ENCODE peak calls at places on chromosomes 3 and 15, in five cellular contexts. One of them, this sample, is unnamed.

GRCh38 chr3:15638891-15639262 is 37.3 kb downstream of the BTD start:
- DNase-seq in naive thymus-derived CD4-positive, alpha-beta T cell: no peak
- DNase-seq in A549: no peak
- DNase-seq in fibroblast of lung: peak; percentile 60
- DNase-seq in stimulated activated effector memory CD8-positive, alpha-beta T cell treated with anti-CD3 and anti-CD28 coated beads, Interleukin-12 subunit alpha, Interleukin-12 subunit beta, amount 100 ng/mL, for 72 hours: no peak
- DNase-seq in this sample: no peak

GRCh38 chr3:144777941-144778340 is 806.3 kb downstream of the DIPK2A start:
- DNase-seq in naive thymus-derived CD4-positive, alpha-beta T cell: no peak
- DNase-seq in A549: no peak
- DNase-seq in fibroblast of lung: no peak
- DNase-seq in stimulated activated effector memory CD8-positive, alpha-beta T cell treated with anti-CD3 and anti-CD28 coated beads, Interleukin-12 subunit alpha, Interleukin-12 subunit beta, amount 100 ng/mL, for 72 hours: no peak
- DNase-seq in this sample: no peak

GRCh38 chr3:60250210-60250609 is 1001.0 kb downstream of the FHIT start:
- DNase-seq in naive thymus-derived CD4-positive, alpha-beta T cell: no peak
- DNase-seq in A549: no peak
- DNase-seq in fibroblast of lung: peak; percentile 18
- DNase-seq in stimulated activated effector memory CD8-positive, alpha-beta T cell treated with anti-CD3 and anti-CD28 coated beads, Interleukin-12 subunit alpha, Interleukin-12 subunit beta, amount 100 ng/mL, for 72 hours: no peak
- DNase-seq in this sample: no peak

GRCh38 chr3:9198805-9199386 is 50.5 kb downstream of the SRGAP3 start:
- DNase-seq in naive thymus-derived CD4-positive, alpha-beta T cell: no peak
- DNase-seq in A549: no peak
- DNase-seq in fibroblast of lung: peak; percentile 11
- DNase-seq in stimulated activated effector memory CD8-positive, alpha-beta T cell treated with anti-CD3 and anti-CD28 coated beads, Interleukin-12 subunit alpha, Interleukin-12 subunit beta, amount 100 ng/mL, for 72 hours: no peak
- DNase-seq in this sample: no peak

GRCh38 chr3:127585813-127586165 is 4.7 kb downstream of the TPRA1 start:
- DNase-seq in naive thymus-derived CD4-positive, alpha-beta T cell: no peak
- DNase-seq in A549: no peak
- DNase-seq in fibroblast of lung: no peak
- DNase-seq in stimulated activated effector memory CD8-positive, alpha-beta T cell treated with anti-CD3 and anti-CD28 coated beads, Interleukin-12 subunit alpha, Interleukin-12 subunit beta, amount 100 ng/mL, for 72 hours: no peak
- DNase-seq in this sample: no peak

GRCh38 chr3:189142527-189142926 is 29.2 kb upstream of the TPRG1 start:
- DNase-seq in naive thymus-derived CD4-positive, alpha-beta T cell: no peak
- DNase-seq in A549: no peak
- DNase-seq in fibroblast of lung: no peak
- DNase-seq in stimulated activated effector memory CD8-positive, alpha-beta T cell treated with anti-CD3 and anti-CD28 coated beads, Interleukin-12 subunit alpha, Interleukin-12 subunit beta, amount 100 ng/mL, for 72 hours: peak; percentile 65
- DNase-seq in this sample: peak; percentile 59

GRCh38 chr15:25181290-25182097 is 226.7 kb downstream of the SNRPN start:
- DNase-seq in naive thymus-derived CD4-positive, alpha-beta T cell: no peak
- DNase-seq in A549: no peak
- DNase-seq in fibroblast of lung: no peak
- DNase-seq in stimulated activated effector memory CD8-positive, alpha-beta T cell treated with anti-CD3 and anti-CD28 coated beads, Interleukin-12 subunit alpha, Interleukin-12 subunit beta, amount 100 ng/mL, for 72 hours: no peak
- DNase-seq in this sample: no peak

GRCh38 chr15:44545934-44546802 is 9.2 kb downstream of the EIF3J start:
- DNase-seq in naive thymus-derived CD4-positive, alpha-beta T cell: no peak
- DNase-seq in A549: no peak
- DNase-seq in fibroblast of lung: peak; percentile 36
- DNase-seq in stimulated activated effector memory CD8-positive, alpha-beta T cell treated with anti-CD3 and anti-CD28 coated beads, Interleukin-12 subunit alpha, Interleukin-12 subunit beta, amount 100 ng/mL, for 72 hours: peak; percentile 70
- DNase-seq in this sample: peak; percentile 16

GRCh38 chr15:37137221-37137620 is 36.9 kb upstream of the MEIS2 start:
- DNase-seq in naive thymus-derived CD4-positive, alpha-beta T cell: no peak
- DNase-seq in A549: no peak
- DNase-seq in fibroblast of lung: peak; percentile 22
- DNase-seq in stimulated activated effector memory CD8-positive, alpha-beta T cell treated with anti-CD3 and anti-CD28 coated beads, Interleukin-12 subunit alpha, Interleukin-12 subunit beta, amount 100 ng/mL, for 72 hours: no peak
- DNase-seq in this sample: no peak

GRCh38 chr3:137852511-137852910 is 88.4 kb downstream of the SOX14 start:
- DNase-seq in naive thymus-derived CD4-positive, alpha-beta T cell: no peak
- DNase-seq in A549: no peak
- DNase-seq in fibroblast of lung: no peak
- DNase-seq in stimulated activated effector memory CD8-positive, alpha-beta T cell treated with anti-CD3 and anti-CD28 coated beads, Interleukin-12 subunit alpha, Interleukin-12 subunit beta, amount 100 ng/mL, for 72 hours: no peak
- DNase-seq in this sample: no peak

GRCh38 chr3:116038968-116039950 is 406.0 kb downstream of the LSAMP start:
- DNase-seq in naive thymus-derived CD4-positive, alpha-beta T cell: no peak
- DNase-seq in A549: no peak
- DNase-seq in fibroblast of lung: no peak
- DNase-seq in stimulated activated effector memory CD8-positive, alpha-beta T cell treated with anti-CD3 and anti-CD28 coated beads, Interleukin-12 subunit alpha, Interleukin-12 subunit beta, amount 100 ng/mL, for 72 hours: no peak
- DNase-seq in this sample: no peak

GRCh38 chr3:64340636-64341240 is 115.5 kb upstream of the PRICKLE2 start:
- DNase-seq in naive thymus-derived CD4-positive, alpha-beta T cell: no peak
- DNase-seq in A549: no peak
- DNase-seq in fibroblast of lung: peak; percentile 95
- DNase-seq in stimulated activated effector memory CD8-positive, alpha-beta T cell treated with anti-CD3 and anti-CD28 coated beads, Interleukin-12 subunit alpha, Interleukin-12 subunit beta, amount 100 ng/mL, for 72 hours: no peak
- DNase-seq in this sample: no peak

GRCh38 chr3:149512073-149512782 is 37.7 kb downstream of the TM4SF4 start:
- DNase-seq in naive thymus-derived CD4-positive, alpha-beta T cell: no peak
- DNase-seq in A549: peak; percentile 78
- DNase-seq in fibroblast of lung: peak; percentile 52
- DNase-seq in stimulated activated effector memory CD8-positive, alpha-beta T cell treated with anti-CD3 and anti-CD28 coated beads, Interleukin-12 subunit alpha, Interleukin-12 subunit beta, amount 100 ng/mL, for 72 hours: no peak
- DNase-seq in this sample: peak; percentile 51

GRCh38 chr3:59429203-59429602 is 379.4 kb upstream of the CFAP20DC start:
- DNase-seq in naive thymus-derived CD4-positive, alpha-beta T cell: no peak
- DNase-seq in A549: no peak
- DNase-seq in fibroblast of lung: no peak
- DNase-seq in stimulated activated effector memory CD8-positive, alpha-beta T cell treated with anti-CD3 and anti-CD28 coated beads, Interleukin-12 subunit alpha, Interleukin-12 subunit beta, amount 100 ng/mL, for 72 hours: no peak
- DNase-seq in this sample: no peak

GRCh38 chr3:30475038-30475808 is 131.2 kb upstream of the TGFBR2 start:
- DNase-seq in naive thymus-derived CD4-positive, alpha-beta T cell: peak; percentile 36
- DNase-seq in A549: no peak
- DNase-seq in fibroblast of lung: peak; percentile 30
- DNase-seq in stimulated activated effector memory CD8-positive, alpha-beta T cell treated with anti-CD3 and anti-CD28 coated beads, Interleukin-12 subunit alpha, Interleukin-12 subunit beta, amount 100 ng/mL, for 72 hours: no peak
- DNase-seq in this sample: no peak

GRCh38 chr3:13378155-13378554 is 42.0 kb downstream of the NUP210 start:
- DNase-seq in naive thymus-derived CD4-positive, alpha-beta T cell: no peak
- DNase-seq in A549: no peak
- DNase-seq in fibroblast of lung: peak; percentile 22
- DNase-seq in stimulated activated effector memory CD8-positive, alpha-beta T cell treated with anti-CD3 and anti-CD28 coated beads, Interleukin-12 subunit alpha, Interleukin-12 subunit beta, amount 100 ng/mL, for 72 hours: no peak
- DNase-seq in this sample: no peak

GRCh38 chr15:63135804-63136203 is 14.1 kb downstream of the LACTB start:
- DNase-seq in naive thymus-derived CD4-positive, alpha-beta T cell: no peak
- DNase-seq in A549: peak; percentile 36
- DNase-seq in fibroblast of lung: peak; percentile 82
- DNase-seq in stimulated activated effector memory CD8-positive, alpha-beta T cell treated with anti-CD3 and anti-CD28 coated beads, Interleukin-12 subunit alpha, Interleukin-12 subunit beta, amount 100 ng/mL, for 72 hours: no peak
- DNase-seq in this sample: peak; percentile 17

GRCh38 chr3:138432576-138433240 is 1.7 kb upstream of the ESYT3 start:
- DNase-seq in naive thymus-derived CD4-positive, alpha-beta T cell: no peak
- DNase-seq in A549: no peak
- DNase-seq in fibroblast of lung: no peak
- DNase-seq in stimulated activated effector memory CD8-positive, alpha-beta T cell treated with anti-CD3 and anti-CD28 coated beads, Interleukin-12 subunit alpha, Interleukin-12 subunit beta, amount 100 ng/mL, for 72 hours: no peak
- DNase-seq in this sample: no peak

GRCh38 chr15:96330064-96330449 is 443 bp upstream of the NR2F2 start:
- DNase-seq in naive thymus-derived CD4-positive, alpha-beta T cell: no peak
- DNase-seq in A549: peak; percentile 82
- DNase-seq in fibroblast of lung: peak; percentile 85
- DNase-seq in stimulated activated effector memory CD8-positive, alpha-beta T cell treated with anti-CD3 and anti-CD28 coated beads, Interleukin-12 subunit alpha, Interleukin-12 subunit beta, amount 100 ng/mL, for 72 hours: no peak
- DNase-seq in this sample: no peak

GRCh38 chr15:45732544-45733130 is 97.8 kb downstream of the SQOR start:
- DNase-seq in naive thymus-derived CD4-positive, alpha-beta T cell: no peak
- DNase-seq in A549: no peak
- DNase-seq in fibroblast of lung: no peak
- DNase-seq in stimulated activated effector memory CD8-positive, alpha-beta T cell treated with anti-CD3 and anti-CD28 coated beads, Interleukin-12 subunit alpha, Interleukin-12 subunit beta, amount 100 ng/mL, for 72 hours: no peak
- DNase-seq in this sample: no peak

GRCh38 chr3:104180906-104181305 is 1185.8 kb upstream of the ALCAM start:
- DNase-seq in naive thymus-derived CD4-positive, alpha-beta T cell: no peak
- DNase-seq in A549: no peak
- DNase-seq in fibroblast of lung: no peak
- DNase-seq in stimulated activated effector memory CD8-positive, alpha-beta T cell treated with anti-CD3 and anti-CD28 coated beads, Interleukin-12 subunit alpha, Interleukin-12 subunit beta, amount 100 ng/mL, for 72 hours: no peak
- DNase-seq in this sample: no peak

GRCh38 chr3:43525941-43526607 is 95.7 kb downstream of the ANO10 start:
- DNase-seq in naive thymus-derived CD4-positive, alpha-beta T cell: no peak
- DNase-seq in A549: no peak
- DNase-seq in fibroblast of lung: peak; percentile 14
- DNase-seq in stimulated activated effector memory CD8-positive, alpha-beta T cell treated with anti-CD3 and anti-CD28 coated beads, Interleukin-12 subunit alpha, Interleukin-12 subunit beta, amount 100 ng/mL, for 72 hours: no peak
- DNase-seq in this sample: no peak

GRCh38 chr3:113660901-113661300 is 35.5 kb downstream of the USF3 start:
- DNase-seq in naive thymus-derived CD4-positive, alpha-beta T cell: no peak
- DNase-seq in A549: no peak
- DNase-seq in fibroblast of lung: peak; percentile 59
- DNase-seq in stimulated activated effector memory CD8-positive, alpha-beta T cell treated with anti-CD3 and anti-CD28 coated beads, Interleukin-12 subunit alpha, Interleukin-12 subunit beta, amount 100 ng/mL, for 72 hours: no peak
- DNase-seq in this sample: no peak

GRCh38 chr3:185337231-185337816 is 25.6 kb upstream of the MAP3K13 start:
- DNase-seq in naive thymus-derived CD4-positive, alpha-beta T cell: no peak
- DNase-seq in A549: peak; percentile 78
- DNase-seq in fibroblast of lung: no peak
- DNase-seq in stimulated activated effector memory CD8-positive, alpha-beta T cell treated with anti-CD3 and anti-CD28 coated beads, Interleukin-12 subunit alpha, Interleukin-12 subunit beta, amount 100 ng/mL, for 72 hours: no peak
- DNase-seq in this sample: no peak

GRCh38 chr3:47527952-47528718 is 14.6 kb upstream of the ELP6 start:
- DNase-seq in naive thymus-derived CD4-positive, alpha-beta T cell: no peak
- DNase-seq in A549: no peak
- DNase-seq in fibroblast of lung: peak; percentile 17
- DNase-seq in stimulated activated effector memory CD8-positive, alpha-beta T cell treated with anti-CD3 and anti-CD28 coated beads, Interleukin-12 subunit alpha, Interleukin-12 subunit beta, amount 100 ng/mL, for 72 hours: no peak
- DNase-seq in this sample: no peak

GRCh38 chr3:122443090-122443489 is 27.2 kb upstream of the WDR5B start:
- DNase-seq in naive thymus-derived CD4-positive, alpha-beta T cell: no peak
- DNase-seq in A549: no peak
- DNase-seq in fibroblast of lung: no peak
- DNase-seq in stimulated activated effector memory CD8-positive, alpha-beta T cell treated with anti-CD3 and anti-CD28 coated beads, Interleukin-12 subunit alpha, Interleukin-12 subunit beta, amount 100 ng/mL, for 72 hours: no peak
- DNase-seq in this sample: no peak

GRCh38 chr3:65996605-65997004 is 42.1 kb downstream of the MAGI1 start:
- DNase-seq in naive thymus-derived CD4-positive, alpha-beta T cell: no peak
- DNase-seq in A549: no peak
- DNase-seq in fibroblast of lung: peak; percentile 69
- DNase-seq in stimulated activated effector memory CD8-positive, alpha-beta T cell treated with anti-CD3 and anti-CD28 coated beads, Interleukin-12 subunit alpha, Interleukin-12 subunit beta, amount 100 ng/mL, for 72 hours: no peak
- DNase-seq in this sample: no peak

GRCh38 chr3:127867412-127867811 is 45.1 kb upstream of the MGLL start:
- DNase-seq in naive thymus-derived CD4-positive, alpha-beta T cell: no peak
- DNase-seq in A549: no peak
- DNase-seq in fibroblast of lung: no peak
- DNase-seq in stimulated activated effector memory CD8-positive, alpha-beta T cell treated with anti-CD3 and anti-CD28 coated beads, Interleukin-12 subunit alpha, Interleukin-12 subunit beta, amount 100 ng/mL, for 72 hours: no peak
- DNase-seq in this sample: no peak